ENCODE peak calls at places on chromosomes 4 and X, in four cellular contexts. R is GM13976; C is effector memory CD8-positive, alpha-beta T cell; I is tibial artery. K is an unnamed sample.

GRCh38 chr4:123599920-123600394 is 203.4 kb downstream of the SPRY1 start:
- DNase-seq in R (peak; percentile 39), I (peak; percentile 56), C (peak; percentile 55), K (peak; percentile 79)

GRCh38 chrX:85288992-85289723 is 45.4 kb downstream of the ZNF711 start:
- DNase-seq in C (no peak), I (no peak), R (no peak), K (no peak)

GRCh38 chrX:2464677-2465166 is 36.1 kb downstream of the DHRSX start:
- DNase-seq in I (no peak), R (no peak), C (no peak), K (no peak)

GRCh38 chr4:29632199-29632598 is 1088.0 kb upstream of the PCDH7 start:
- DNase-seq in C (no peak), R (no peak), I (no peak), K (no peak)

GRCh38 chr4:156672924-156673323 is 298.7 kb downstream of the PDGFC start:
- DNase-seq in R (no peak), I (no peak), C (no peak), K (no peak)

GRCh38 chr4:17024430-17024829 is 126.0 kb upstream of the LDB2 start:
- DNase-seq in I (no peak), C (no peak), R (no peak), K (no peak)

GRCh38 chr4:55745014-55745413 is 74.6 kb upstream of the EXOC1L start:
- DNase-seq in C (no peak), I (no peak), R (no peak), K (no peak)

GRCh38 chr4:38360201-38360600 is 303.8 kb upstream of the KLF3 start:
- DNase-seq in R (no peak), I (no peak), C (no peak), K (no peak)

GRCh38 chr4:88143504-88143903 is 14.9 kb downstream of the ABCG2 start:
- DNase-seq in C (no peak), I (no peak), R (no peak), K (no peak)

GRCh38 chrX:65587616-65588526 is 53.3 kb upstream of the LAS1L start:
- DNase-seq in I (peak; percentile 81), C (no peak), R (no peak), K (peak; percentile 94)

GRCh38 chr4:123555500-123556273 is 159.1 kb downstream of the SPRY1 start:
- DNase-seq in C (no peak), R (no peak), I (peak; percentile 92), K (peak; percentile 92)

GRCh38 chr4:1459081-1459480 is 52.8 kb upstream of the NKX1-1 start:
- DNase-seq in C (no peak), I (no peak), R (no peak), K (no peak)

GRCh38 chr4:180925800-180926199 is 1317.4 kb upstream of the TENM3 start:
- DNase-seq in I (no peak), C (no peak), R (no peak), K (no peak)

GRCh38 chr4:126991965-126992364 is 640.8 kb upstream of the INTU start:
- DNase-seq in R (no peak), C (no peak), I (no peak), K (no peak)

GRCh38 chrX:140040397-140040796 is 75.1 kb upstream of the CXorf66 start:
- DNase-seq in C (no peak), R (no peak), I (no peak), K (no peak)

GRCh38 chr4:176964116-176964691 is 171.5 kb upstream of the VEGFC start:
- DNase-seq in I (no peak), C (no peak), R (no peak), K (no peak)

GRCh38 chr4:102868782-102869568 is at the start of gene CISD2:
- DNase-seq in I (peak; percentile 90), R (peak; percentile 91), C (peak; percentile 90), K (peak; percentile 96)

GRCh38 chr4:141789716-141790115 is 153.3 kb downstream of the IL15 start:
- DNase-seq in R (no peak), I (no peak), C (no peak), K (no peak)

GRCh38 chr4:187416236-187416635 is 579.3 kb upstream of the ZFP42 start:
- DNase-seq in C (no peak), I (no peak), R (no peak), K (no peak)

GRCh38 chr4:123659759-123660158 is 263.2 kb downstream of the SPRY1 start:
- DNase-seq in I (no peak), C (no peak), R (no peak), K (no peak)

GRCh38 chr4:37023504-37023903 is 221.0 kb upstream of the NWD2 start:
- DNase-seq in R (no peak), I (no peak), C (no peak), K (no peak)

GRCh38 chr4:129468624-129469023 is 372.7 kb downstream of the C4orf33 start:
- DNase-seq in C (no peak), I (no peak), R (no peak), K (no peak)

GRCh38 chr4:183099537-183100297 is 660 bp downstream of the WWC2 start:
- DNase-seq in C (no peak), R (peak; percentile 31), I (peak; percentile 22), K (peak; percentile 74)

GRCh38 chrX:136866337-136867095 is 14.0 kb downstream of the RBMX start:
- DNase-seq in R (no peak), I (no peak), C (no peak), K (no peak)

GRCh38 chr4:71195932-71196331 is 142.9 kb upstream of the SLC4A4 start:
- DNase-seq in C (no peak), R (no peak), I (no peak), K (peak; percentile 56)

GRCh38 chr4:184792950-184793555 is 32.7 kb downstream of the ACSL1 start:
- DNase-seq in R (no peak), C (no peak), I (peak; percentile 54), K (no peak)

GRCh38 chr4:38189445-38189844 is 229.2 kb downstream of the PTTG2 start:
- DNase-seq in I (no peak), R (no peak), C (no peak), K (no peak)

GRCh38 chr4:163107754-163108153 is 58.9 kb downstream of the NAF1 start:
- DNase-seq in I (no peak), C (no peak), R (peak; percentile 20), K (no peak)

GRCh38 chr4:1783011-1783410 is 10.1 kb upstream of the FGFR3 start:
- DNase-seq in I (no peak), R (no peak), C (no peak), K (no peak)